ENCODE peak calls at places on chromosomes 12 and 14, in five cellular contexts. O, G, M, H and D are unnamed samples.

GRCh38 chr14:104528496-104528895 is 51.1 kb upstream of the C14orf180 start:
- DNase-seq in O (no peak), M (no peak), H (no peak), G (no peak), D (peak)

GRCh38 chr14:36976571-36977023 is 195.8 kb downstream of the SLC25A21 start:
- DNase-seq in H (no peak), G (no peak), O (peak), M (no peak), D (no peak)

GRCh38 chr14:31085027-31085426 is 58.8 kb upstream of the STRN3 start:
- DNase-seq in G (no peak), M (no peak), H (no peak), O (no peak), D (no peak)

GRCh38 chr12:78088391-78088832 is 257.7 kb downstream of the NAV3 start:
- DNase-seq in M (no peak), H (no peak), O (peak), G (no peak), D (no peak)

GRCh38 chr12:113299619-113300237 is 35.2 kb downstream of the SLC8B1 start:
- DNase-seq in M (peak), H (peak), G (no peak), O (peak), D (peak)

GRCh38 chr12:108567974-108568652 is 5.7 kb downstream of the ISCU start:
- DNase-seq in G (no peak), O (peak), M (no peak), H (no peak), D (no peak)

GRCh38 chr12:69027411-69027811 is 94.4 kb upstream of the CPM start:
- DNase-seq in H (no peak), M (peak), G (no peak), O (peak), D (no peak)

GRCh38 chr14:86035882-86036281 is 505.9 kb downstream of the FLRT2 start:
- DNase-seq in O (peak), G (no peak), H (no peak), M (peak), D (peak)

GRCh38 chr12:113366827-113367226 is 8.4 kb downstream of the PLBD2 start:
- DNase-seq in M (peak), G (no peak), O (no peak), H (no peak), D (no peak)

GRCh38 chr14:23294734-23295561 is 7.7 kb downstream of the PPP1R3E start:
- DNase-seq in H (no peak), O (peak), G (peak), M (peak), D (peak)

GRCh38 chr14:23296012-23296777 is 6.5 kb downstream of the PPP1R3E start:
- DNase-seq in M (no peak), O (no peak), G (no peak), H (no peak), D (no peak)

GRCh38 chr14:23297878-23298277 is 4.8 kb downstream of the PPP1R3E start:
- DNase-seq in M (no peak), H (no peak), O (no peak), G (no peak), D (no peak)

GRCh38 chr14:23299186-23299521 is 3.5 kb downstream of the PPP1R3E start:
- DNase-seq in G (no peak), M (no peak), H (no peak), O (no peak), D (no peak)

GRCh38 chr14:23297096-23297495 is 5.6 kb downstream of the PPP1R3E start:
- DNase-seq in G (no peak), H (no peak), M (no peak), O (no peak), D (no peak)
- H2BK12ac ChIP-seq in G (no peak), H (no peak), M (no peak), O (no peak), D (no peak)

DNA sequence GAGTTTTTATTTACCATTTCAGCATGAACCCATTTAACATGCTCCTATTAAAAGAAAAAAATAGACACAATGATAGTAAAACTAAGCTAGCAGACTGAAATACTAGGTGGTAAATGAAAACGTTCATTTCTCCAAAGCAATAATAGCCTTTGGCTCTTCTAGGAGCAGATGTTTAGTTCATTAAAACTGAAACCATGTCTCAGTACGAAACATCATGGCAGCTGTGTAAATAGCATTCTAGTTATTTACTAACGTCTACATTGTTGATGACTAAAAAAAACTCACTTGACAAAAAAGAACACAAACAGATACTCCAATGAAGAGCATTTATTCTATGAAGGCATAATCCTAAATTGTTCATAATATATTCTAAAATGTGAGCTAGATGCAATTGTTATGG is 17.9 kb downstream of the RECQL start:
- DNase-seq in M (no peak), O (no peak), G (no peak), H (no peak), D (no peak)
- H2BK12ac ChIP-seq in M (no peak), O (no peak), G (no peak), H (no peak), D (no peak)

DNA sequence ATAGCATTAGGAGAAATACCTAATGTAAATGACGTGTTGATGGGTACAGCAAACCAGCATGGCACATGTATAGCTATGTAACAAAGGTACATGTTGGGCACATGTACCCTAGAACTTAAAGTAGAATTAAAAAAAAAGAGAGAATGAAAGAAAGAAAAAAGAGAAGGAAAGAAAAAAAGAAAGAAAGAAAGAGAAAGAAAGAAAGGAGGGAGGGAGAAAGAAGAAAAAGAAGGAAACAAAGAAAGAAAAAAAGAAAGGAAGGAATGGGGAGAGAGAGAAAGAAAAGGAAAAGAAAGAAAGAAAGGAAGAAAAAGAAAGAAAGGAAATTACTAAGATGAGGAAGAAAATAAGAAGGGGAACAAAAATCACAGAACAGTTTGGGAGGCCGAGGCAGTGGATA is 925.5 kb downstream of the LRFN5 start:
- DNase-seq in O (no peak), M (no peak), G (no peak), H (no peak), D (no peak)
- H2BK12ac ChIP-seq in O (no peak), M (no peak), G (no peak), H (no peak), D (no peak)

GRCh38 chr12:92648242-92649031 is 54.4 kb upstream of the PLEKHG7 start:
- DNase-seq in G (no peak), H (peak), M (no peak), O (no peak), D (no peak)
- H2BK12ac ChIP-seq in G (no peak), H (no peak), M (peak), O (peak), D (no peak)

GRCh38 chr14:21248338-21248737 is 20.9 kb downstream of the HNRNPC start:
- DNase-seq in M (peak), G (no peak), O (no peak), H (no peak), D (no peak)
- H2BK12ac ChIP-seq in M (no peak), G (no peak), O (no peak), H (no peak), D (no peak)

GRCh38 chr12:95259368-95259767 is 41.8 kb downstream of the VEZT start:
- DNase-seq in O (no peak), M (no peak), H (no peak), G (no peak), D (no peak)
- H2BK12ac ChIP-seq in O (no peak), M (no peak), H (no peak), G (no peak), D (no peak)